ENCODE peak calls at places on chromosomes 1 and 21, in four cellular contexts. V, P, F and X are unnamed samples.

GRCh38 chr1:150612014-150612345 is 17.4 kb downstream of the ENSA start:
- DNase-seq in F (no peak), V (no peak), P (no peak), X (no peak)

GRCh38 chr1:4971666-4972065 is 317.3 kb downstream of the AJAP1 start:
- DNase-seq in F (no peak), P (no peak), V (no peak), X (no peak)

GRCh38 chr1:48923116-48923515 is 146.4 kb upstream of the BEND5 start:
- DNase-seq in P (no peak), F (no peak), V (no peak), X (no peak)

GRCh38 chr1:22619252-22619651 is 17.2 kb upstream of the C1QA start:
- DNase-seq in V (no peak), P (no peak), F (no peak), X (no peak)

GRCh38 chr1:32703479-32704291 is 1.1 kb upstream of the SYNC start:
- DNase-seq in P (no peak), F (no peak), V (peak), X (no peak)

GRCh38 chr1:226082959-226083302 is 20.4 kb downstream of the H3-3A start:
- DNase-seq in V (peak), P (peak), F (no peak), X (peak)

GRCh38 chr1:234864116-234864515 is 254.1 kb upstream of the IRF2BP2 start:
- DNase-seq in F (no peak), V (no peak), P (no peak), X (no peak)

GRCh38 chr1:154609398-154610380 is 1.7 kb upstream of the ADAR start:
- DNase-seq in P (no peak), V (no peak), F (peak), X (peak)

GRCh38 chr1:156126701-156127534 is 12.4 kb downstream of the LMNA start:
- DNase-seq in F (no peak), P (peak), V (no peak), X (no peak)

GRCh38 chr1:85022700-85023099 is 25.6 kb downstream of the MCOLN3 start:
- DNase-seq in V (no peak), P (no peak), F (no peak), X (no peak)

GRCh38 chr1:200279810-200280411 is 129.9 kb downstream of the ZNF281 start:
- DNase-seq in F (peak), P (peak), V (peak), X (peak)

GRCh38 chr1:68231627-68232303 is 558 bp downstream of the WLS start:
- DNase-seq in V (peak), P (no peak), F (no peak), X (peak)

GRCh38 chr1:36511804-36512798 is 29.4 kb upstream of the CSF3R start:
- DNase-seq in P (no peak), F (no peak), V (no peak), X (no peak)

GRCh38 chr1:203630697-203631096 is 4.1 kb downstream of the ATP2B4 start:
- DNase-seq in P (no peak), V (no peak), F (no peak), X (no peak)

GRCh38 chr1:23756676-23757075 is 13.4 kb downstream of the ELOA start:
- DNase-seq in P (no peak), V (no peak), F (no peak), X (no peak)

GRCh38 chr1:53366901-53367502 is 39.1 kb upstream of the LRP8 start:
- DNase-seq in V (no peak), P (no peak), F (no peak), X (no peak)

GRCh38 chr1:53410100-53410541 is 49.1 kb upstream of the DMRTB1 start:
- DNase-seq in P (no peak), V (no peak), F (no peak), X (no peak)

GRCh38 chr1:47325530-47325929 is 8.1 kb upstream of the CMPK1 start:
- DNase-seq in F (no peak), V (peak), P (no peak), X (no peak)

GRCh38 chr1:228177936-228178710 is 12.5 kb downstream of the IBA57 start:
- DNase-seq in F (no peak), P (no peak), V (no peak), X (no peak)

GRCh38 chr1:226638001-226638601 is 89.5 kb downstream of the STUM start:
- DNase-seq in V (no peak), F (no peak), P (no peak), X (no peak)

GRCh38 chr1:157167437-157167836 is 29.2 kb upstream of the ETV3 start:
- DNase-seq in P (no peak), F (no peak), V (no peak), X (no peak)

GRCh38 chr1:205421728-205422127 is at the start of gene LEMD1:
- DNase-seq in V (no peak), P (no peak), F (no peak), X (no peak)

GRCh38 chr1:208252126-208252853 is 8.1 kb upstream of the PLXNA2 start:
- DNase-seq in P (peak), F (no peak), V (peak), X (peak)

GRCh38 chr1:52503706-52504105 is 49.2 kb downstream of the TUT4 start:
- DNase-seq in P (no peak), F (no peak), V (no peak), X (no peak)

GRCh38 chr1:37123266-37123665 is 89.0 kb upstream of the GRIK3 start:
- DNase-seq in V (no peak), P (no peak), F (no peak), X (no peak)

GRCh38 chr1:17566892-17567291 is 27.4 kb downstream of the ARHGEF10L start:
- DNase-seq in P (no peak), F (no peak), V (no peak), X (no peak)

GRCh38 chr1:242651817-242652216 is 127.3 kb upstream of the PLD5 start:
- DNase-seq in P (no peak), F (peak), V (no peak), X (peak)

GRCh38 chr1:6704746-6705145 is 3.1 kb upstream of the DNAJC11 start:
- DNase-seq in P (no peak), F (no peak), V (no peak), X (no peak)

GRCh38 chr1:25523512-25523911 is 19.9 kb upstream of the LDLRAP1 start:
- DNase-seq in P (peak), F (peak), V (no peak), X (peak)

GRCh38 chr1:8211620-8212442 is 106.1 kb upstream of the SLC45A1 start:
- DNase-seq in P (peak), F (no peak), V (peak), X (no peak)

GRCh38 chr1:201137579-201138310 is 10.8 kb upstream of the ASCL5 start:
- DNase-seq in V (no peak), P (no peak), F (no peak), X (no peak)

GRCh38 chr1:75265792-75266191 is 131.6 kb downstream of the LHX8 start:
- DNase-seq in V (peak), P (peak), F (no peak), X (no peak)

GRCh38 chr1:28456078-28456477 is 49.8 kb upstream of the RCC1 start:
- DNase-seq in P (peak), V (no peak), F (no peak), X (no peak)

GRCh38 chr1:212315907-212316306 is 30.7 kb downstream of the PPP2R5A start:
- DNase-seq in P (peak), F (peak), V (no peak), X (peak)

GRCh38 chr1:27106561-27107323 is 48.2 kb downstream of the SLC9A1 start:
- DNase-seq in F (no peak), V (no peak), P (no peak), X (no peak)

GRCh38 chr1:219119839-219120238 is 53.8 kb upstream of the LYPLAL1 start:
- DNase-seq in V (no peak), F (no peak), P (peak), X (no peak)

GRCh38 chr1:193102662-193103061 is 2.6 kb downstream of the GLRX2 start:
- DNase-seq in V (no peak), F (no peak), P (no peak), X (no peak)

GRCh38 chr1:43976890-43977289 is 2.1 kb upstream of the B4GALT2 start:
- DNase-seq in V (no peak), F (no peak), P (no peak), X (no peak)

GRCh38 chr1:43976045-43976444 is 1.3 kb downstream of the ATP6V0B start:
- DNase-seq in P (no peak), V (no peak), F (no peak), X (no peak)

GRCh38 chr1:43973981-43974442 is 748 bp upstream of the ATP6V0B start:
- DNase-seq in P (no peak), F (no peak), V (peak), X (no peak)

GRCh38 chr1:43974443-43975248 is at the start of gene ATP6V0B:
- DNase-seq in F (peak), P (peak), V (peak), X (peak)

GRCh38 chr1:43975249-43975961 is 645 bp downstream of the ATP6V0B start:
- DNase-seq in P (peak), F (no peak), V (no peak), X (peak)
- TF ChIP-seq JUN in P (no peak), F (no peak), V (no peak), X (peak)

GRCh38 chr21:16279658-16280581 is 550.1 kb downstream of the USP25 start:
- DNase-seq in P (no peak), V (no peak), F (peak), X (peak)
- TF ChIP-seq JUN in P (no peak), V (no peak), F (no peak), X (no peak)

DNA sequence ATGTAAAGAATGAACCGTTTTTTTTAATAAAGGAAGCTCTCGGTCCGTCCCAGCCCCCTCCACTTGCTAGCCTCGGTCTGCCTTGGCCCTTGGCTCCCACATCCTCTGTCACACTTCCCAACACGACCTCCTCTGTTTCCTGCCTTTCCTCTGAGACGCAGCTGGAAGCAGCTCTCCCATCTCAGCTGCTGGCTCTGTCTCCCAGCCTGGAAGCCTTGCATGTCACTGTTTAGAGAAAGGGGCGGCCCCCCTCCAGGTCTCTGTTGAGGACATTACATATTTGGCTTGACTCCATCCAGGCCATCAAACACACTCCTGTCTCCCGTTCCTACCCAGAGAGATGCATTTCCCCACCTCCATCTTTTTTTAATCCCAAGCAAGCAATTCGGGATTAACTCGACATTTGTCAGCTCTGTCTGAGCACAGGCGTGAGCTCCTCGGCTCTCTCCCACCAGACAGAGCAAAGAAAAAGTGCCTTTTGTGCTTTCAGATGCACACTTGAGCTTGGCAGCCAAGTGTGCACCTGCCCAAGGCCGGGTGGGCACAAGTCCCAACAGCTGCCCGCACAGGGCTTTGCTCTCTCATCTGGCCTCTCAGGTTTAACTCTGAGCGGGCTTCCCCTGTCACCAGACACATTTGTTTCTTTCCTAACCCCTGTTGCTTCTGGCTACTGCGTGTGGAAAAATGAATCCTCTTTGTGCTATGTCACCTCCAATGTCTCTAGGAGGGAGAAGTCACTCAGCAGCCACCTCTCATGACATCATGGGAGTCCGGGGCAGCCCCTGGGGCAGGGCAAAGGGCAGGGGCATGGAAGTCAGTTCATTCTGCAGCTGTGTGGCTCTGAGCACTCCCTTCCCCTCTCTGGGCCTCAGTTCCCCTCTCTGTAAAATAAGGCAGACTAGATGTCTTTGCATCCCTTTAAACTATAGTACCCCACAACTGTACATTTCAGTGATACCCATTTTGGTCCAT is 108.3 kb downstream of the KCND3 start:
- DNase-seq in V (no peak), P (no peak), F (no peak), X (no peak)
- TF ChIP-seq JUN in V (no peak), P (no peak), F (no peak), X (no peak)

GRCh38 chr1:214551436-214552173 is at the start of gene PTPN14:
- DNase-seq in F (peak), P (no peak), V (peak), X (peak)
- TF ChIP-seq JUN in F (peak), P (no peak), V (no peak), X (no peak)

GRCh38 chr1:11180342-11180744 is 8.8 kb upstream of the ANGPTL7 start:
- DNase-seq in P (no peak), V (no peak), F (no peak), X (no peak)
- TF ChIP-seq JUN in P (no peak), V (no peak), F (no peak), X (no peak)

DNA sequence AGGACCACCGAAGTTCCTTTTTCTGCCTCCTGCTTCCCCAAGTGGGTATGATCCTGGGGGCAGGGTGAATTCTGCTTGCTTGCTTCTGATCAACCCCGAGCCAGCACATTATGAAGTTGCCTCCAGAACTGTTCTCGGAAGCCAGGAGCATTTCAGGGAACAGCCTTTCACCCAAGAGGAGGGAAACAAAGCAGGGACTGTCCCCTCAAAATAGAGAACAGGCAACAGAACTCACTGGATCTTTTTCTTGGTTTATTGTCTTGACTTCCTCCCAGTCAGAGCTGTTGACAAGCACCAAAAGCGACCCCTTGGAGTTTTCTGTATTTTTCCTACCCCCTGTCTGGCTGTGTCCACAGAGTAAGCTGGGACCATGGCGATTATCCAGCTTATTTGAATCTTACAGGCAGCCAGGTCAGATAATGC is 258.3 kb upstream of the SGIP1 start:
- DNase-seq in F (no peak), P (no peak), V (no peak), X (no peak)
- TF ChIP-seq JUN in F (no peak), P (no peak), V (no peak), X (no peak)

DNA sequence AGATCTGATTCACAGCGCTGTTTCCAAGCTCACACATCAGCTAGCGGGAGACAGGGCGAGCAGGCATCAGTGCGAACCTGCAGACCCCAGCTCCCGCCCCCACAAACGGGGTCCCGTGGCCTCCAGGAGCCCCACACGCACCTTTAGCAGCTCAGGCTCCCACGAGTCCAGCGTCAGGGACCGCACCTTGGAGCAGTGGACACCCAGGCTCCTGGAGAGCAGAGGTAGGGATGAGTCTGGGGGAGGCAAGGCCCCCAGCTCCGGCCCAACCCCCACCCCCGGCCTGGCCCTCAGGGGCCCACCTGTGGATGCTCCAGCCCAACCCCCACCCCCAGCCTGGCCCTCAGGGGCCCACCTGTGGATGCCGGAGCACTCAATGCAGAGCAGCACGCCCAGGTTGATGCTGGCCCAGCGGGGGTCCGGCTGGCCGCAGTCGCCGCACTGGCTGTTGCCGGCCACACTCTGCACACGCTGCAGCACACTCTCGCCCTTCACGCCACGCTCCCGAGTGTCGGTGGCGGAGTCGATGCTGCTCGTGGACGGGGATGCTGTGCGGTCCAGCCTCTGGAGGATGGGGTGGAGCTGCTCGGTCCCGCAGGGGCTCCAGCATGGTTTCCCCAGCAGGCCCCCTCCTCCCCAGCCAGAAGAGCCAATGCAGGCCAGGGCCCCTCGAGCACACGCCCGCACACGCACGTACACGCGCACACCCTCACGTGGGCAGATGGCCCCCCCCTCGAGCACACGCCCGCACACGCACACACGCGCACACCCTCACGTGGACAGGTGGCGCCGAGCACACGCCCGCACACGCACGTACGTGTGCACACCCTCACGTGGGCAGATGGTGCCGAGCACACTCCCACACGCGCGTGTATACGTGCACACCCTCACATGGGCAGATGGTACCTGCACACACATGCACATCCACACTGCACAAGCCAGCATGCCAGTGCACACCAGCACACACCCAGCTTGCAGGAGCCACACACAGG is 11.4 kb downstream of the ACAP3 start:
- DNase-seq in F (no peak), P (no peak), V (no peak), X (no peak)
- TF ChIP-seq JUN in F (no peak), P (no peak), V (no peak), X (no peak)